ENCODE peak calls at places on chromosome 4, in eight cellular contexts. One of them, this sample, is unnamed.

GRCh38 chr4:133596459-133596858 is 447.4 kb downstream of the PCDH10 start:
- DNase-seq in neural progenitor cell: peak
- DNase-seq in B cell: no peak
- DNase-seq in endothelial cell: no peak
- DNase-seq in thyroid gland: no peak
- DNase-seq in GM13976: no peak
- DNase-seq in left lung: no peak
- DNase-seq in breast epithelium: no peak
- DNase-seq in this sample: no peak

GRCh38 chr4:100268807-100269206 is 78.5 kb upstream of the DDIT4L start:
- DNase-seq in neural progenitor cell: no peak
- DNase-seq in B cell: no peak
- DNase-seq in endothelial cell: no peak
- DNase-seq in thyroid gland: no peak
- DNase-seq in GM13976: no peak
- DNase-seq in left lung: no peak
- DNase-seq in breast epithelium: no peak
- DNase-seq in this sample: no peak

GRCh38 chr4:148782284-148782683 is 340.1 kb upstream of the NR3C2 start:
- DNase-seq in neural progenitor cell: peak
- DNase-seq in B cell: no peak
- DNase-seq in endothelial cell: no peak
- DNase-seq in thyroid gland: peak
- DNase-seq in GM13976: no peak
- DNase-seq in left lung: no peak
- DNase-seq in breast epithelium: no peak
- DNase-seq in this sample: no peak

GRCh38 chr4:73381214-73381613 is 22.9 kb upstream of the ALB start:
- DNase-seq in neural progenitor cell: no peak
- DNase-seq in B cell: no peak
- DNase-seq in endothelial cell: no peak
- DNase-seq in thyroid gland: no peak
- DNase-seq in GM13976: no peak
- DNase-seq in left lung: no peak
- DNase-seq in breast epithelium: no peak
- DNase-seq in this sample: no peak

GRCh38 chr4:15963568-15963967 is 593 bp upstream of the FGFBP2 start:
- DNase-seq in neural progenitor cell: no peak
- DNase-seq in B cell: no peak
- DNase-seq in endothelial cell: no peak
- DNase-seq in thyroid gland: no peak
- DNase-seq in GM13976: peak
- DNase-seq in left lung: no peak
- DNase-seq in breast epithelium: no peak
- DNase-seq in this sample: no peak

GRCh38 chr4:123606336-123606735 is 209.7 kb downstream of the SPRY1 start:
- DNase-seq in neural progenitor cell: no peak
- DNase-seq in B cell: no peak
- DNase-seq in endothelial cell: no peak
- DNase-seq in thyroid gland: no peak
- DNase-seq in GM13976: no peak
- DNase-seq in left lung: no peak
- DNase-seq in breast epithelium: no peak
- DNase-seq in this sample: no peak

GRCh38 chr4:78057600-78058560 is 757 bp downstream of the FRAS1 start:
- DNase-seq in neural progenitor cell: peak
- DNase-seq in B cell: no peak
- DNase-seq in endothelial cell: peak
- DNase-seq in thyroid gland: peak
- DNase-seq in GM13976: peak
- DNase-seq in left lung: peak
- DNase-seq in breast epithelium: peak
- DNase-seq in this sample: no peak

GRCh38 chr4:4990857-4991540 is 28.3 kb downstream of the CYTL1 start:
- DNase-seq in neural progenitor cell: no peak
- DNase-seq in B cell: no peak
- DNase-seq in endothelial cell: no peak
- DNase-seq in thyroid gland: peak
- DNase-seq in GM13976: no peak
- DNase-seq in left lung: peak
- DNase-seq in breast epithelium: no peak
- DNase-seq in this sample: no peak

GRCh38 chr4:81754169-81754568 is 282.5 kb upstream of the RASGEF1B start:
- DNase-seq in neural progenitor cell: no peak
- DNase-seq in B cell: no peak
- DNase-seq in endothelial cell: no peak
- DNase-seq in thyroid gland: no peak
- DNase-seq in GM13976: no peak
- DNase-seq in left lung: no peak
- DNase-seq in breast epithelium: no peak
- DNase-seq in this sample: no peak

GRCh38 chr4:98996056-98996941 is 778 bp downstream of the METAP1 start:
- DNase-seq in neural progenitor cell: peak
- DNase-seq in B cell: no peak
- DNase-seq in endothelial cell: no peak
- DNase-seq in thyroid gland: peak
- DNase-seq in GM13976: peak
- DNase-seq in left lung: peak
- DNase-seq in breast epithelium: no peak
- DNase-seq in this sample: no peak

GRCh38 chr4:121668368-121669162 is 28.2 kb downstream of the ANXA5 start:
- DNase-seq in neural progenitor cell: no peak
- DNase-seq in B cell: no peak
- DNase-seq in endothelial cell: no peak
- DNase-seq in thyroid gland: no peak
- DNase-seq in GM13976: no peak
- DNase-seq in left lung: no peak
- DNase-seq in breast epithelium: no peak
- DNase-seq in this sample: no peak

GRCh38 chr4:71260544-71260943 is 78.3 kb upstream of the SLC4A4 start:
- DNase-seq in neural progenitor cell: no peak
- DNase-seq in B cell: no peak
- DNase-seq in endothelial cell: no peak
- DNase-seq in thyroid gland: no peak
- DNase-seq in GM13976: no peak
- DNase-seq in left lung: no peak
- DNase-seq in breast epithelium: no peak
- DNase-seq in this sample: no peak

GRCh38 chr4:19583827-19584569 is 667.7 kb upstream of the SLIT2 start:
- DNase-seq in neural progenitor cell: no peak
- DNase-seq in B cell: no peak
- DNase-seq in endothelial cell: no peak
- DNase-seq in thyroid gland: no peak
- DNase-seq in GM13976: no peak
- DNase-seq in left lung: no peak
- DNase-seq in breast epithelium: no peak
- DNase-seq in this sample: no peak

GRCh38 chr4:7854697-7855370 is 84.8 kb downstream of the AFAP1 start:
- DNase-seq in neural progenitor cell: no peak
- DNase-seq in B cell: no peak
- DNase-seq in endothelial cell: no peak
- DNase-seq in thyroid gland: no peak
- DNase-seq in GM13976: no peak
- DNase-seq in left lung: no peak
- DNase-seq in breast epithelium: no peak
- DNase-seq in this sample: no peak

GRCh38 chr4:145909331-145909730 is 29.3 kb downstream of the ZNF827 start:
- DNase-seq in neural progenitor cell: peak
- DNase-seq in B cell: no peak
- DNase-seq in endothelial cell: peak
- DNase-seq in thyroid gland: peak
- DNase-seq in GM13976: no peak
- DNase-seq in left lung: peak
- DNase-seq in breast epithelium: no peak
- DNase-seq in this sample: no peak

GRCh38 chr4:36420111-36420679 is 138.8 kb downstream of the DTHD1 start:
- DNase-seq in neural progenitor cell: peak
- DNase-seq in B cell: no peak
- DNase-seq in endothelial cell: no peak
- DNase-seq in thyroid gland: no peak
- DNase-seq in GM13976: no peak
- DNase-seq in left lung: no peak
- DNase-seq in breast epithelium: no peak
- DNase-seq in this sample: no peak

GRCh38 chr4:36411338-36411737 is 129.9 kb downstream of the DTHD1 start:
- DNase-seq in neural progenitor cell: no peak
- DNase-seq in B cell: no peak
- DNase-seq in endothelial cell: no peak
- DNase-seq in thyroid gland: no peak
- DNase-seq in GM13976: no peak
- DNase-seq in left lung: no peak
- DNase-seq in breast epithelium: no peak
- DNase-seq in this sample: no peak

GRCh38 chr4:36414248-36414647 is 132.8 kb downstream of the DTHD1 start:
- DNase-seq in neural progenitor cell: no peak
- DNase-seq in B cell: no peak
- DNase-seq in endothelial cell: no peak
- DNase-seq in thyroid gland: no peak
- DNase-seq in GM13976: peak
- DNase-seq in left lung: no peak
- DNase-seq in breast epithelium: no peak
- DNase-seq in this sample: no peak
- TF ChIP-seq CTCF in neural progenitor cell: peak
- TF ChIP-seq CTCF in B cell: no peak
- TF ChIP-seq CTCF in endothelial cell: peak
- TF ChIP-seq CTCF in thyroid gland: no peak
- TF ChIP-seq CTCF in GM13976: peak
- TF ChIP-seq CTCF in left lung: no peak
- TF ChIP-seq CTCF in breast epithelium: peak
- TF ChIP-seq CTCF in this sample: peak

GRCh38 chr4:104017213-104017612 is 297.4 kb upstream of the TACR3 start:
- DNase-seq in neural progenitor cell: no peak
- DNase-seq in B cell: no peak
- DNase-seq in endothelial cell: no peak
- DNase-seq in thyroid gland: no peak
- DNase-seq in GM13976: no peak
- DNase-seq in left lung: no peak
- DNase-seq in breast epithelium: no peak
- DNase-seq in this sample: no peak

GRCh38 chr4:104020641-104021040 is 300.9 kb upstream of the TACR3 start:
- DNase-seq in neural progenitor cell: no peak
- DNase-seq in B cell: no peak
- DNase-seq in endothelial cell: no peak
- DNase-seq in thyroid gland: no peak
- DNase-seq in GM13976: no peak
- DNase-seq in left lung: no peak
- DNase-seq in breast epithelium: no peak
- DNase-seq in this sample: no peak

GRCh38 chr4:104015680-104016079 is 295.9 kb upstream of the TACR3 start:
- DNase-seq in neural progenitor cell: peak
- DNase-seq in B cell: no peak
- DNase-seq in endothelial cell: no peak
- DNase-seq in thyroid gland: no peak
- DNase-seq in GM13976: no peak
- DNase-seq in left lung: no peak
- DNase-seq in breast epithelium: no peak
- DNase-seq in this sample: no peak
- TF ChIP-seq CTCF in neural progenitor cell: peak
- TF ChIP-seq CTCF in B cell: no peak
- TF ChIP-seq CTCF in endothelial cell: peak
- TF ChIP-seq CTCF in thyroid gland: no peak
- TF ChIP-seq CTCF in GM13976: peak
- TF ChIP-seq CTCF in left lung: no peak
- TF ChIP-seq CTCF in breast epithelium: no peak
- TF ChIP-seq CTCF in this sample: no peak

GRCh38 chr4:127968565-127968964 is 3.4 kb downstream of the ABHD18 start:
- DNase-seq in neural progenitor cell: no peak
- DNase-seq in B cell: no peak
- DNase-seq in endothelial cell: no peak
- DNase-seq in thyroid gland: no peak
- DNase-seq in GM13976: no peak
- DNase-seq in left lung: no peak
- DNase-seq in breast epithelium: no peak
- DNase-seq in this sample: no peak

GRCh38 chr4:127965803-127966175 is 583 bp downstream of the ABHD18 start:
- DNase-seq in neural progenitor cell: no peak
- DNase-seq in B cell: no peak
- DNase-seq in endothelial cell: no peak
- DNase-seq in thyroid gland: peak
- DNase-seq in GM13976: peak
- DNase-seq in left lung: peak
- DNase-seq in breast epithelium: no peak
- DNase-seq in this sample: no peak

GRCh38 chr4:127965062-127965802 is at the start of the genes ABHD18 and MFSD8:
- DNase-seq in neural progenitor cell: peak
- DNase-seq in B cell: peak
- DNase-seq in endothelial cell: peak
- DNase-seq in thyroid gland: peak
- DNase-seq in GM13976: peak
- DNase-seq in left lung: peak
- DNase-seq in breast epithelium: peak
- DNase-seq in this sample: peak

DNA sequence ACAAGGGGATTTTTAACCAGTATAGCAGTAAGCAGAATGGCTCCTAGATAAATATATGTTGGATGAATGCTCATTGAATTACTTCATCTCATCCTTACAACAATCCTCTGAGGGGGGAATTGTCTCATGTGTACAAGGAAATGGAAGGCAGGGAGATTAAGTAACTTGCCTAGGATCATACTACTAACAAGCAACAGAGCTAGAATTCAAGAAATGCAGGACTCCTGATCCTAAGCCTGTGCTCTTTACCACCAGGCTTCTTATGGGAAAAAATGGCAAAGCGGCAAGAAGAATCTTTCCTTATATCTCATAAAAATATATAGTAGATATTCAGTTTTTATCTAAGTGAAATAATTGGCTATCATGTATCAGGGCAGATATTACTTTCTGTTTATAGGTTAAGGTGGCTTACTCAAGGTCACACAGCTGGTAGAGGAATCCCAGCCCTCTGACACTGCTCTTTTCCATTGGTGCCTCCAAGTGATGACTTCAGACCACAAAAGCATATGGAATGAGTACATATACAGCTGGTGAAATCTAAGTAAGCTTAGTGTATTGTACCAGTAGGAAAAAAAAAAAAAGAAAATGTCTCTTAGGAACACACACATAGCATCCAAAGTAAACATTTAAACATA is 2.1 kb downstream of the ABHD18 start:
- DNase-seq in neural progenitor cell: no peak
- DNase-seq in B cell: no peak
- DNase-seq in endothelial cell: no peak
- DNase-seq in thyroid gland: no peak
- DNase-seq in GM13976: no peak
- DNase-seq in left lung: no peak
- DNase-seq in breast epithelium: no peak
- DNase-seq in this sample: no peak
- TF ChIP-seq CTCF in neural progenitor cell: no peak
- TF ChIP-seq CTCF in B cell: no peak
- TF ChIP-seq CTCF in endothelial cell: no peak
- TF ChIP-seq CTCF in thyroid gland: no peak
- TF ChIP-seq CTCF in GM13976: no peak
- TF ChIP-seq CTCF in left lung: no peak
- TF ChIP-seq CTCF in breast epithelium: no peak
- TF ChIP-seq CTCF in this sample: no peak

DNA sequence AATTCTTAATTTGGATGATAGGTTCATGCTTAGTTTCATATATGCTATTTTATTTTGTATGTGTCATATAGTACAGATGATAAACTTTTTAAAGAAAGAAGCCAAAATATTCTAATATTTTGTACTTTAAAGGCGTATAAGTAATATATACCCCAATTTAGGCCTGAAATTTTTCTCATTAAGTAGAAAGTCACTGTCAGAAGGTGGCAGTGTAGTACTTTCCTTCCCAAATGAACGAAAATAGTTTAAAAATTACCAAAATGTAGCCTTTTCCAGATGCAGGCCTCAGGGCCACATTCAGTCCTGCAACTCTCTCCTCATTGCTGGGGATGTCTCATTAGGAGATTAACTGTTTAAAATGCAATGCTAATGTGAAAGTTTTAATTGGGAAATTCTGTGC is 1263.6 kb downstream of the C4orf33 start:
- DNase-seq in neural progenitor cell: peak
- DNase-seq in B cell: no peak
- DNase-seq in endothelial cell: no peak
- DNase-seq in thyroid gland: no peak
- DNase-seq in GM13976: no peak
- DNase-seq in left lung: no peak
- DNase-seq in breast epithelium: no peak
- DNase-seq in this sample: no peak
- TF ChIP-seq CTCF in neural progenitor cell: peak
- TF ChIP-seq CTCF in B cell: no peak
- TF ChIP-seq CTCF in endothelial cell: peak
- TF ChIP-seq CTCF in thyroid gland: no peak
- TF ChIP-seq CTCF in GM13976: no peak
- TF ChIP-seq CTCF in left lung: peak
- TF ChIP-seq CTCF in breast epithelium: no peak
- TF ChIP-seq CTCF in this sample: no peak

This sample was measured in CD14-positive monocyte.